ENCODE peak calls at places on chromosome 11, in four cellular contexts. H, M, F and X are unnamed samples.

GRCh38 chr11:65428578-65429068 is 6.0 kb downstream of the NEAT1 start:
- DNase-seq in M (no peak), H (no peak), F (no peak), X (peak)

GRCh38 chr11:14310696-14311095 is 48.3 kb downstream of the RRAS2 start:
- DNase-seq in F (peak), H (no peak), M (no peak), X (no peak)

GRCh38 chr11:68904458-68904847 is 762 bp downstream of the IGHMBP2 start:
- DNase-seq in H (no peak), F (no peak), M (peak), X (no peak)

GRCh38 chr11:92651159-92651558 is 318.3 kb upstream of the MTNR1B start:
- DNase-seq in M (no peak), H (no peak), F (no peak), X (no peak)

GRCh38 chr11:110582728-110583432 is 129.4 kb downstream of the ARHGAP20 start:
- DNase-seq in H (no peak), M (no peak), F (no peak), X (no peak)

GRCh38 chr11:95279921-95280861 is 49.2 kb upstream of the SESN3 start:
- DNase-seq in M (peak), H (no peak), F (peak), X (no peak)

GRCh38 chr11:92141725-92142124 is 82.9 kb upstream of the FAT3 start:
- DNase-seq in F (no peak), H (no peak), M (no peak), X (no peak)

GRCh38 chr11:111819161-111820058 is 52.0 kb downstream of the ALG9 start:
- DNase-seq in M (no peak), H (no peak), F (no peak), X (no peak)

GRCh38 chr11:14702760-14703159 is 59.2 kb downstream of the PDE3B start:
- DNase-seq in M (no peak), H (no peak), F (no peak), X (no peak)

GRCh38 chr11:60874421-60875365 is 7.4 kb downstream of the ZP1 start:
- DNase-seq in F (no peak), H (no peak), M (no peak), X (peak)

GRCh38 chr11:3642071-3642951 is 519 bp upstream of the ART5 start:
- DNase-seq in M (peak), H (peak), F (peak), X (peak)

GRCh38 chr11:76665921-76666351 is 4.6 kb downstream of the LRRC32 start:
- DNase-seq in H (no peak), M (no peak), F (no peak), X (peak)

GRCh38 chr11:33375688-33376311 is 118.6 kb downstream of the HIPK3 start:
- DNase-seq in H (peak), M (no peak), F (peak), X (no peak)

GRCh38 chr11:104549019-104549418 is 349.2 kb downstream of the CASP12 start:
- DNase-seq in H (no peak), F (no peak), M (no peak), X (no peak)

GRCh38 chr11:122642472-122642922 is 13.0 kb upstream of the UBASH3B start:
- DNase-seq in H (no peak), F (peak), M (no peak), X (no peak)

GRCh38 chr11:95930948-95931347 is 7.0 kb upstream of the MTMR2 start:
- DNase-seq in H (no peak), M (no peak), F (no peak), X (no peak)

GRCh38 chr11:118163494-118163893 is 10.9 kb upstream of the SCN4B start:
- DNase-seq in F (no peak), M (peak), H (no peak), X (no peak)

GRCh38 chr11:79708319-79708928 is 267.6 kb upstream of the TENM4 start:
- DNase-seq in H (peak), M (no peak), F (peak), X (no peak)

GRCh38 chr11:43541993-43542392 is 138.5 kb upstream of the HSD17B12 start:
- DNase-seq in H (no peak), F (peak), M (no peak), X (no peak)